ENCODE peak calls at places on chromosomes 1 and 21, in nine cellular contexts. N is coronary artery, V is lung, A is spleen, S is mesothelial cell of epicardium, Z is prostate gland, E is Caco-2, Y is ovary, P is kidney epithelial cell. D is an unnamed sample.

GRCh38 chr1:94792876-94793605 is 27.1 kb upstream of the SLC44A3 start:
- DNase-seq in P (no peak), V (no peak), E (no peak), S (no peak), Y (no peak), Z (no peak), N (no peak), A (no peak), D (no peak)

GRCh38 chr1:33151115-33151514 is 30.7 kb downstream of the TRIM62 start:
- DNase-seq in P (no peak), N (no peak), A (no peak), V (no peak), S (no peak), Y (no peak), E (no peak), Z (no peak), D (no peak)

GRCh38 chr1:30318864-30319718 is 404.3 kb downstream of the MATN1 start:
- DNase-seq in V (no peak), A (peak; percentile 42), P (no peak), Y (no peak), N (peak; percentile 53), E (no peak), Z (no peak), S (peak; percentile 20), D (no peak)

GRCh38 chr1:182658055-182658454 is 26.3 kb downstream of the RGS8 start:
- DNase-seq in Y (no peak), S (no peak), P (no peak), N (no peak), A (no peak), Z (no peak), V (no peak), E (no peak), D (no peak)

GRCh38 chr21:45202344-45202743 is 85.4 kb downstream of the POFUT2 start:
- DNase-seq in V (no peak), A (no peak), P (no peak), N (no peak), E (no peak), S (no peak), Y (no peak), Z (no peak), D (no peak)

GRCh38 chr1:115229016-115229415 is 109.0 kb downstream of the NGF start:
- DNase-seq in N (no peak), A (no peak), Y (no peak), P (no peak), Z (no peak), E (no peak), S (no peak), V (no peak), D (no peak)

GRCh38 chr1:202005958-202006357 is 4.4 kb upstream of the ELF3 start:
- DNase-seq in E (no peak), S (no peak), Z (no peak), P (no peak), V (no peak), A (no peak), N (no peak), Y (no peak), D (no peak)

GRCh38 chr1:238960071-238960470 is 426.3 kb upstream of the CHRM3 start:
- DNase-seq in N (no peak), Y (no peak), P (peak; percentile 71), V (no peak), S (no peak), A (no peak), Z (no peak), E (no peak), D (no peak)

GRCh38 chr21:45330851-45331261 is 43.2 kb upstream of the POFUT2 start:
- DNase-seq in V (no peak), N (no peak), P (no peak), Y (peak; percentile 37), A (peak; percentile 48), S (no peak), E (no peak), Z (no peak), D (no peak)

GRCh38 chr21:31236528-31236927 is 107.5 kb downstream of the TIAM1 start:
- DNase-seq in Z (no peak), V (no peak), E (no peak), N (no peak), A (no peak), S (no peak), P (no peak), Y (no peak), D (no peak)

GRCh38 chr1:208825305-208825704 is 581.1 kb upstream of the PLXNA2 start:
- DNase-seq in Y (no peak), E (no peak), S (no peak), N (no peak), P (no peak), V (no peak), A (no peak), Z (no peak), D (no peak)

GRCh38 chr1:25933479-25934365 is 27.5 kb upstream of the STMN1 start:
- DNase-seq in P (no peak), Y (no peak), Z (no peak), V (no peak), S (no peak), A (no peak), N (no peak), E (no peak), D (no peak)

GRCh38 chr1:151970128-151970527 is 23.5 kb downstream of the S100A10 start:
- DNase-seq in N (no peak), P (no peak), E (no peak), A (no peak), V (no peak), Y (no peak), S (no peak), Z (no peak), D (no peak)

GRCh38 chr1:117828206-117828605 is 101.2 kb downstream of the GDAP2 start:
- DNase-seq in E (no peak), V (no peak), P (no peak), N (peak; percentile 90), A (no peak), Z (no peak), S (no peak), Y (peak; percentile 45), D (no peak)

GRCh38 chr1:2330511-2331199 is 60.7 kb downstream of the MORN1 start:
- DNase-seq in V (peak; percentile 58), A (no peak), P (no peak), Y (peak; percentile 88), N (no peak), S (peak; percentile 79), Z (no peak), E (no peak), D (peak; percentile 51)

GRCh38 chr1:93519196-93519825 is 71.4 kb downstream of the FNBP1L start:
- DNase-seq in V (no peak), A (no peak), Z (no peak), E (no peak), N (no peak), P (no peak), Y (no peak), S (no peak), D (no peak)

GRCh38 chr1:221907531-221907930 is 165.6 kb upstream of the DUSP10 start:
- DNase-seq in Y (no peak), P (no peak), S (no peak), N (no peak), V (no peak), E (no peak), Z (no peak), A (no peak), D (no peak)

GRCh38 chr1:96559707-96560588 is 161.6 kb upstream of the PTBP2 start:
- DNase-seq in P (peak; percentile 100), V (no peak), A (no peak), Z (no peak), Y (no peak), N (no peak), S (no peak), E (no peak), D (peak; percentile 90)
- TF ChIP-seq CTCF in P (no peak), V (no peak), A (no peak), Z (no peak), Y (no peak), N (no peak), S (no peak), E (no peak), D (no peak)

DNA sequence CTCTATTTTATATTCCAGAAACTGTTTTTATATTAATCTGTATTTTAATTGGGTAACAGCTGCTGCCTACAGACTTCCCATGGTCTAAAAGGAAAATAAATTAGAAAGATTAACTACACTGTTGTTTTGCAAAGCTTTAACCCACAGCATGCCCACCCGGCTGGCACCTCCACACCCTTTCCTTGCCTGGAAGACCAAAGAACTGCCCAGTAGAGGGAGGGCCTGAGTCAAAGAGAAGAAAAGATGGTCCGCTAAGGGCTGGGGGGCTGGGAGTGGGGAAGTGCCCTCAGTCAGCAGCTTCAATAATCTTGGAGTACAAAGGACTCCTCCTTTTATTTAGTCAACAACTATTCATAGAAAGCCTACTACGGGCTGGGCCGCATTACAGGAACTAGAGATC is 40.7 kb downstream of the ERI3 start:
- DNase-seq in E (no peak), P (no peak), S (no peak), V (no peak), N (no peak), Z (no peak), Y (no peak), A (no peak), D (no peak)
- TF ChIP-seq CTCF in E (peak; percentile 26), P (peak; percentile 43), S (no peak), V (no peak), N (no peak), Z (no peak), Y (no peak), A (no peak), D (peak; percentile 11)

GRCh38 chr21:26769613-26770188 is 75.5 kb downstream of the ADAMTS1 start:
- DNase-seq in E (no peak), P (no peak), Y (no peak), N (no peak), S (no peak), Z (no peak), V (no peak), A (no peak), D (no peak)
- TF ChIP-seq CTCF in E (peak; percentile 18), P (peak; percentile 51), Y (peak; percentile 70), N (no peak), S (peak; percentile 73), Z (peak; percentile 58), V (no peak), A (peak; percentile 7), D (peak; percentile 30)

GRCh38 chr1:11266268-11267074 is 4.1 kb upstream of the MTOR start:
- DNase-seq in E (no peak), Z (no peak), Y (no peak), P (no peak), A (no peak), N (no peak), V (no peak), S (no peak), D (no peak)

DNA sequence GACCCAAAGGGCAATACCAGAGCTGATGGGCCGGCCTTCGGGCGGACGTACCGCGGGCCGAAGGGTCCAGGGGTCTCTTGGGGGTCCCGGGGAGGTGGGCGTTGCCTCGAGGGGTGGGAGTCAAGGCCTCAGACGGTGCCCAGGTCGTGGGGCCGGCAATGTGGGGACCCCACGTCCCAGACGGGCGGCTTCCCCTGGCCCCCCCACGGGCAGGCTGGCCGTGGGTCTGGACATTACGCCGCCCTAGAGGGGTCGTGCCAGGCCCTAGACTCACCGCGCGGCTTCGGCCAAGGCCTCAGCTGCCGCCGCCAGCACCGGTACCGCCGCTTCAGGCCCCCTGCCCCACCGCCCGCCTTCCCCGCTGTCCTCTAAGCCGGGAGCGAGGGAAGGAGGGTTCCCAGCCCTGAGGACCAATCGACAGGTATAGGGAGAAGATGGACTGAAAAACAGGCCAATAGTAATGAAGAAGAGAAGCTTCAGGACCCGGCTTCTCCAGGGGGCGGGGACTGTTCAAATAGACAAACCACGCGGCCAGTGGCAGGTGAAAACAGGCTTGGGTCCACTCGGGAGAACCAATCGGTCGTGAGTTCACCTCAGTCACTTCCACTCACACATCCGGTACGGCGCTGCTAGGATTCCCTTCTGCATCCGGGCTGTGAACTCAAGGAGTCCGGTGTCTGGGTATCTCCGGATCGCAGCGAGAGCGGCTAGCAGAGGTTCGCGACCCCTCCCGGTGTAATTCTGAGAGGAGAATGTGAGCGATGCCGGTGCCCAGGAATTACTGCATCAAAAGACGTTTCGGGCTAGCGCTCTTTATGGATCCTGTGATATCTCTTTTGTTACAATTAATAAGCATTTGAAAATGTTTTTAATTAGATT is at the start of gene MTOR:
- DNase-seq in S (peak; percentile 95), E (peak; percentile 99), Z (peak; percentile 100), Y (peak; percentile 98), V (peak; percentile 99), A (peak; percentile 98), P (peak; percentile 99), N (peak; percentile 99), D (peak; percentile 98)
- TF ChIP-seq CTCF in S (no peak), E (no peak), Z (no peak), Y (peak; percentile 6), V (no peak), A (no peak), P (peak; percentile 17), N (no peak), D (peak; percentile 29)